ENCODE peak calls at places on chromosome 13, in five cellular contexts. F, M, N, D and G are unnamed samples.

GRCh38 chr13:60329221-60329983 is 67.6 kb upstream of the TDRD3 start:
- DNase-seq in M (peak; percentile 47), F (peak; percentile 82), N (peak; percentile 10), D (no peak), G (peak; percentile 23)

GRCh38 chr13:73519720-73520119 is 460.9 kb downstream of the KLF5 start:
- DNase-seq in M (no peak), N (no peak), D (no peak), F (no peak), G (no peak)

GRCh38 chr13:44465318-44465717 is 91.7 kb downstream of the SERP2 start:
- DNase-seq in F (no peak), M (peak; percentile 23), D (no peak), N (no peak), G (peak; percentile 41)

GRCh38 chr13:20667857-20668256 is 35.6 kb upstream of the IL17D start:
- DNase-seq in N (no peak), D (no peak), F (no peak), M (no peak), G (no peak)

GRCh38 chr13:99610702-99611289 is 109.5 kb downstream of the TM9SF2 start:
- DNase-seq in D (no peak), N (no peak), F (no peak), M (peak; percentile 6), G (no peak)

GRCh38 chr13:35953537-35954206 is 177.5 kb downstream of the DCLK1 start:
- DNase-seq in N (peak; percentile 98), D (no peak), F (peak; percentile 94), M (peak; percentile 85), G (peak; percentile 58)

GRCh38 chr13:21625366-21625765 is 21.4 kb upstream of the MICU2 start:
- DNase-seq in F (peak; percentile 82), D (no peak), M (peak; percentile 68), N (peak; percentile 11), G (peak; percentile 65)

GRCh38 chr13:46086985-46087384 is 17.8 kb downstream of the CPB2 start:
- DNase-seq in M (no peak), F (no peak), N (no peak), D (no peak), G (no peak)

GRCh38 chr13:28466151-28466550 is 28.8 kb downstream of the FLT1 start:
- DNase-seq in D (no peak), F (no peak), M (no peak), N (no peak), G (no peak)

GRCh38 chr13:33279898-33280549 is 5.5 kb downstream of the STARD13 start:
- DNase-seq in F (no peak), D (no peak), M (peak; percentile 92), N (no peak), G (peak; percentile 97)

GRCh38 chr13:80239571-80240255 is 101.2 kb downstream of the SPRY2 start:
- DNase-seq in D (no peak), M (peak; percentile 19), F (no peak), N (no peak), G (peak; percentile 76)

GRCh38 chr13:96710166-96710866 is 284.0 kb downstream of the OXGR1 start:
- DNase-seq in F (no peak), N (no peak), D (no peak), M (peak; percentile 3), G (peak; percentile 8)

GRCh38 chr13:113784645-113785024 is 25.6 kb downstream of the TMEM255B start:
- DNase-seq in D (no peak), N (no peak), F (no peak), M (no peak), G (peak; percentile 10)

GRCh38 chr13:109880371-109881346 is 94.3 kb upstream of the IRS2 start:
- DNase-seq in F (no peak), N (no peak), D (no peak), M (no peak), G (no peak)

GRCh38 chr13:31069808-31070544 is 91.7 kb downstream of the HSPH1 start:
- DNase-seq in N (no peak), F (no peak), M (no peak), D (no peak), G (peak; percentile 53)

GRCh38 chr13:37640499-37640898 is 41.9 kb upstream of the POSTN start:
- DNase-seq in F (peak; percentile 38), N (no peak), M (peak; percentile 79), D (no peak), G (peak; percentile 66)

GRCh38 chr13:73984949-73985691 is 149.1 kb downstream of the KLF12 start:
- DNase-seq in F (peak; percentile 63), M (no peak), D (peak; percentile 38), N (no peak), G (no peak)

GRCh38 chr13:99214232-99214631 is 13.6 kb downstream of the UBAC2 start:
- DNase-seq in F (no peak), N (no peak), D (no peak), M (no peak), G (peak; percentile 63)